ENCODE peak calls at places on chromosomes 12 and 14, in eight cellular contexts. C is HEK293T; Y is activated CD4-positive, alpha-beta T cell treated with anti-CD3 and anti-CD28 coated beads for 36 hours; A is NCI-H1694; O is NCI-H2081; D is IMR-90; B is fibroblast of mammary gland; U is mucosa of descending colon. H is an unnamed sample.

GRCh38 chr14:93280743-93281142 is 52.1 kb downstream of the BTBD7 start:
- DNase-seq in B (no peak), O (no peak), C (no peak), U (no peak), D (no peak), A (no peak), Y (no peak), H (no peak)

GRCh38 chr14:105881021-105881930 is 354.9 kb downstream of the TMEM121 start:
- DNase-seq in C (no peak), A (no peak), B (no peak), D (no peak), O (no peak), U (no peak), Y (peak), H (peak)

GRCh38 chr14:69281450-69282169 is 21.7 kb downstream of the GALNT16 start:
- DNase-seq in U (no peak), D (peak), A (no peak), B (peak), Y (no peak), O (no peak), C (peak), H (no peak)

GRCh38 chr14:90398315-90398811 is 1.5 kb downstream of the CALM1 start:
- DNase-seq in B (no peak), O (peak), C (peak), A (peak), D (no peak), U (peak), Y (peak), H (peak)

GRCh38 chr14:29681308-29681707 is 246.3 kb downstream of the PRKD1 start:
- DNase-seq in A (no peak), O (no peak), Y (no peak), U (no peak), D (peak), C (no peak), B (peak), H (no peak)

GRCh38 chr14:76151398-76152332 is at the start of gene GPATCH2L:
- DNase-seq in Y (peak), B (peak), D (peak), U (peak), O (peak), C (peak), A (peak), H (peak)

GRCh38 chr12:109744026-109744425 is 30.4 kb downstream of the FAM222A start:
- DNase-seq in A (no peak), B (no peak), U (no peak), C (no peak), D (no peak), O (no peak), Y (peak), H (peak)

GRCh38 chr12:122983789-122984515 is 3.5 kb downstream of the ARL6IP4 start:
- DNase-seq in A (no peak), U (no peak), C (no peak), D (no peak), B (no peak), O (no peak), Y (no peak), H (no peak)

GRCh38 chr12:98126637-98127335 is 388.6 kb upstream of the TMPO start:
- DNase-seq in A (no peak), O (no peak), Y (no peak), U (no peak), D (no peak), B (no peak), C (no peak), H (no peak)

GRCh38 chr12:47754881-47755280 is 3.8 kb downstream of the RAPGEF3 start:
- DNase-seq in C (no peak), B (no peak), Y (no peak), U (peak), D (no peak), O (no peak), A (no peak), H (no peak)

GRCh38 chr12:2539938-2540337 is 254.8 kb upstream of the FKBP4 start:
- DNase-seq in D (no peak), O (no peak), U (no peak), A (no peak), Y (no peak), B (no peak), C (no peak), H (no peak)

GRCh38 chr12:127108360-127109215 is 1158.4 kb upstream of the TMEM132C start:
- DNase-seq in Y (peak), A (peak), U (peak), B (peak), D (peak), C (peak), O (peak), H (no peak)

GRCh38 chr12:105253882-105254513 is 18.0 kb upstream of the APPL2 start:
- DNase-seq in Y (no peak), D (peak), O (no peak), A (no peak), U (no peak), B (peak), C (no peak), H (no peak)

GRCh38 chr12:58378038-58378437 is 436.7 kb downstream of the ATP23 start:
- DNase-seq in D (no peak), U (no peak), C (no peak), Y (no peak), B (peak), O (no peak), A (no peak), H (no peak)

GRCh38 chr12:132279184-132279889 is 50.1 kb downstream of the GALNT9 start:
- DNase-seq in C (no peak), B (no peak), U (peak), D (peak), Y (no peak), O (no peak), A (no peak), H (peak)

GRCh38 chr14:68459480-68460136 is 333.3 kb downstream of the ZFP36L1 start:
- DNase-seq in B (no peak), U (no peak), D (no peak), Y (no peak), O (no peak), C (no peak), A (no peak), H (no peak)

GRCh38 chr12:118126119-118126757 is 9.7 kb upstream of the PEBP1 start:
- DNase-seq in D (no peak), B (no peak), C (no peak), A (no peak), U (peak), Y (no peak), O (no peak), H (peak)

GRCh38 chr12:131116437-131117117 is 162.9 kb downstream of the ADGRD1 start:
- DNase-seq in D (no peak), B (peak), U (no peak), A (no peak), O (no peak), C (peak), Y (peak), H (peak)

GRCh38 chr14:90571149-90571548 is 174.3 kb downstream of the CALM1 start:
- DNase-seq in B (no peak), Y (no peak), A (no peak), D (no peak), O (no peak), C (no peak), U (no peak), H (no peak)

GRCh38 chr12:88782357-88782756 is 202.1 kb upstream of the KITLG start:
- DNase-seq in C (no peak), D (peak), A (no peak), Y (no peak), O (no peak), B (peak), U (no peak), H (no peak)